ENCODE peak calls at places on chromosome 11, in four cellular contexts. Y is activated naive CD4-positive, alpha-beta T cell treated with anti-CD3 and anti-CD28 coated beads, Interleukin-2, amount 50 U/mL, for 72 hours; M is T-helper 17 cell; B is heart right ventricle. O is an unnamed sample.

GRCh38 chr11:123413636-123414035 is 16.4 kb upstream of the GRAMD1B start:
- ATAC-seq in Y (no peak), M (no peak), B (no peak), O (no peak)

GRCh38 chr11:126262216-126262615 is 6.5 kb downstream of the SRPRA start:
- ATAC-seq in Y (no peak), M (peak), B (no peak), O (no peak)

GRCh38 chr11:117973446-117973922 is 12.7 kb upstream of the IL10RA start:
- ATAC-seq in Y (no peak), M (no peak), B (no peak), O (no peak)

GRCh38 chr11:65776196-65776595 is 4.6 kb downstream of the AP5B1 start:
- ATAC-seq in Y (no peak), M (no peak), B (no peak), O (peak)

GRCh38 chr11:20102393-20102792 is 57.9 kb downstream of the DBX1 start:
- ATAC-seq in Y (no peak), M (no peak), B (peak), O (no peak)

GRCh38 chr11:23569134-23569533 is 708.9 kb upstream of the CCDC179 start:
- ATAC-seq in Y (no peak), M (no peak), B (no peak), O (no peak)

GRCh38 chr11:2855162-2855561 is 30.4 kb downstream of the CDKN1C start:
- ATAC-seq in Y (no peak), M (no peak), B (no peak), O (no peak)

GRCh38 chr11:115981814-115982471 is 477.7 kb upstream of the CADM1 start:
- ATAC-seq in Y (no peak), M (no peak), B (peak), O (no peak)

GRCh38 chr11:36352919-36353318 is 56.8 kb downstream of the PRR5L start:
- ATAC-seq in Y (peak), M (peak), B (no peak), O (no peak)

GRCh38 chr11:76648061-76648460 is 22.5 kb downstream of the LRRC32 start:
- ATAC-seq in Y (no peak), M (no peak), B (no peak), O (no peak)